ENCODE peak calls at places on chromosome 3, in seven cellular contexts. H is esophagus squamous epithelium, L is cardiac muscle cell, B is GM23338, F is fibroblast of lung, O is SK-N-SH, U is heart left ventricle. N is an unnamed sample. For H3K4me1, the result is how much of the 10 kb centered on the place peaks cover.

GRCh38 chr3:181794036-181794790 is 82.5 kb downstream of the SOX2 start:
- DNase-seq in H (no peak), L (no peak), B (no peak), F (no peak), O (no peak), U (no peak), N (no peak)

GRCh38 chr3:185079620-185080019 is 73.2 kb downstream of the C3orf70 start:
- DNase-seq in H (no peak), L (no peak), B (no peak), F (no peak), O (no peak), U (no peak), N (no peak)

GRCh38 chr3:11155341-11156025 is 1.2 kb downstream of the HRH1 start:
- DNase-seq in H (no peak), L (peak), B (peak), F (peak), O (peak), U (peak), N (peak)

GRCh38 chr3:187165144-187165543 is 25.8 kb upstream of the RPL39L start:
- DNase-seq in H (no peak), L (peak), B (peak), F (peak), O (peak), U (peak), N (peak)

GRCh38 chr3:110518031-110518430 is 553.6 kb upstream of the NECTIN3 start:
- DNase-seq in H (no peak), L (no peak), B (no peak), F (no peak), O (no peak), U (no peak), N (no peak)

GRCh38 chr3:160686955-160687535 is 10.1 kb downstream of the ARL14 start:
- DNase-seq in H (no peak), L (peak), B (peak), F (peak), O (peak), U (no peak), N (no peak)

GRCh38 chr3:69189487-69189886 is 67.1 kb upstream of the LMOD3 start:
- DNase-seq in H (no peak), L (no peak), B (no peak), F (no peak), O (no peak), U (no peak), N (no peak)

GRCh38 chr3:40768536-40768935 is 243.8 kb downstream of the ZNF621 start:
- DNase-seq in H (no peak), L (no peak), B (no peak), F (no peak), O (no peak), U (no peak), N (no peak)

GRCh38 chr3:179488213-179488612 is 36.9 kb upstream of the GNB4 start:
- DNase-seq in H (no peak), L (no peak), B (peak), F (no peak), O (no peak), U (no peak), N (no peak)

GRCh38 chr3:11835028-11835639 is 11.6 kb downstream of the TAMM41 start:
- DNase-seq in H (no peak), L (peak), B (peak), F (peak), O (peak), U (no peak), N (no peak)

GRCh38 chr3:122295286-122295685 is 29.8 kb upstream of the CSTA start:
- DNase-seq in H (no peak), L (no peak), B (no peak), F (no peak), O (no peak), U (no peak), N (no peak)

GRCh38 chr3:186099178-186099577 is 9.7 kb downstream of the ETV5 start:
- DNase-seq in H (no peak), L (peak), B (no peak), F (peak), O (peak), U (no peak), N (peak)

GRCh38 chr3:197012021-197012883 is 17.4 kb downstream of the MELTF start:
- DNase-seq in H (no peak), L (no peak), B (no peak), F (no peak), O (no peak), U (no peak), N (no peak)

GRCh38 chr3:32313723-32314473 is 75.4 kb downstream of the CMTM8 start:
- DNase-seq in H (no peak), L (peak), B (no peak), F (peak), O (no peak), U (no peak), N (no peak)

GRCh38 chr3:184353546-184353941 is 7.9 kb downstream of the CLCN2 start:
- DNase-seq in H (no peak), L (no peak), B (no peak), F (no peak), O (no peak), U (no peak), N (no peak)

GRCh38 chr3:79367066-79367465 is 400.7 kb downstream of the ROBO1 start:
- DNase-seq in H (no peak), L (peak), B (no peak), F (peak), O (no peak), U (no peak), N (no peak)

GRCh38 chr3:71728632-71729342 is 3.6 kb upstream of the EIF4E3 start:
- DNase-seq in H (no peak), L (no peak), B (peak), F (no peak), O (peak), U (no peak), N (peak)

GRCh38 chr3:3665546-3665945 is 133.7 kb upstream of the LRRN1 start:
- DNase-seq in H (no peak), L (no peak), B (no peak), F (no peak), O (no peak), U (no peak), N (no peak)

GRCh38 chr3:126925411-126926171 is 57.3 kb upstream of the PLXNA1 start:
- DNase-seq in H (no peak), L (peak), B (no peak), F (no peak), O (no peak), U (peak), N (no peak)

GRCh38 chr3:63228677-63229076 is 49.4 kb upstream of the SYNPR start:
- DNase-seq in H (no peak), L (peak), B (peak), F (peak), O (peak), U (no peak), N (peak)

GRCh38 chr3:197151562-197151961 is 121.9 kb upstream of the MELTF start:
- DNase-seq in H (no peak), L (peak), B (no peak), F (peak), O (no peak), U (no peak), N (peak)

GRCh38 chr3:132966374-132966773 is 71.8 kb upstream of the TMEM108 start:
- DNase-seq in H (no peak), L (no peak), B (no peak), F (no peak), O (no peak), U (no peak), N (no peak)

GRCh38 chr3:18556503-18556902 is 131.4 kb upstream of the SATB1 start:
- DNase-seq in H (no peak), L (peak), B (no peak), F (no peak), O (no peak), U (no peak), N (no peak)

GRCh38 chr3:113293348-113293747 is 82.0 kb downstream of the BOC start:
- DNase-seq in H (no peak), L (no peak), B (no peak), F (no peak), O (no peak), U (no peak), N (no peak)

GRCh38 chr3:42852443-42852842 is 23.2 kb downstream of the CYP8B1 start:
- DNase-seq in H (no peak), L (no peak), B (no peak), F (no peak), O (peak), U (no peak), N (peak)

GRCh38 chr3:110708166-110708565 is 363.4 kb upstream of the NECTIN3 start:
- DNase-seq in H (no peak), L (no peak), B (no peak), F (no peak), O (no peak), U (no peak), N (no peak)

GRCh38 chr3:194135806-194136518 is at the start of gene HES1:
- DNase-seq in H (no peak), L (peak), B (peak), F (peak), O (peak), U (peak), N (peak)

GRCh38 chr3:36648241-36649034 is 115.9 kb downstream of the DCLK3 start:
- DNase-seq in H (no peak), L (peak), B (no peak), F (peak), O (no peak), U (no peak), N (no peak)

GRCh38 chr3:90007786-90008499 is 900.5 kb downstream of the EPHA3 start:
- DNase-seq in H (no peak), L (peak), B (no peak), F (peak), O (no peak), U (no peak), N (no peak)

DNA sequence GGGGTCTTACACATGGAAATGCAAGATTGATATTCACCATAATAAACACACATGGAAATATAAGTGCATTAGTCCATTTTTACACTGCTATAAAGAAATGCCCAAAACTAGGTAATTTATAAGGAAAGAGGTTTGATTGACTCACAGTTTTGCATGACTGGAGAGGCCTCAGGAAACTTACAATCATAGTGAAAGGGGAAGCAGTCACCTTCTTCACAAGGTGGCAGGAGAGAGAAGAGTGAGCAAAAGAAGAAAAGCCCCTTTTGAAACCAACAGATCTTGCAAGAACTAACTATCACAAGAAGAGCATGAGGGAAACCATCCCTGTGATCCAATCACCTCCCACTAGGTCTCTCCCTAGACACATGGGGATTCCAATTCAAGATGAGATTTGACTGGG is 111.7 kb upstream of the TP63 start:
- DNase-seq in H (no peak), L (no peak), B (no peak), F (no peak), O (no peak), U (no peak), N (no peak)
- TF ChIP-seq CTCF in H (no peak), L (no peak), B (no peak), F (no peak), O (no peak), U (no peak), N (no peak)

GRCh38 chr3:149581681-149582349 is 76.0 kb downstream of the WWTR1 start:
- DNase-seq in H (no peak), L (peak), B (no peak), F (peak), O (no peak), U (no peak), N (no peak)

GRCh38 chr3:149577801-149578200 is 80.0 kb downstream of the WWTR1 start:
- DNase-seq in H (no peak), L (no peak), B (no peak), F (no peak), O (no peak), U (no peak), N (no peak)

GRCh38 chr3:149581248-149581647 is 76.6 kb downstream of the WWTR1 start:
- DNase-seq in H (no peak), L (no peak), B (no peak), F (no peak), O (no peak), U (no peak), N (no peak)

GRCh38 chr3:149579838-149580542 is 77.8 kb downstream of the WWTR1 start:
- DNase-seq in H (no peak), L (peak), B (no peak), F (peak), O (no peak), U (no peak), N (no peak)

GRCh38 chr3:149579161-149579560 is 78.7 kb downstream of the WWTR1 start:
- DNase-seq in H (no peak), L (no peak), B (no peak), F (no peak), O (no peak), U (no peak), N (no peak)
- H3K4me1 ChIP-seq in H (half or more), L (under half), B (under half), F (half or more), O (half or more), U (half or more), N (under half)

GRCh38 chr3:52535411-52536111 is 844 bp upstream of the UQCC5 start:
- DNase-seq in H (no peak), L (no peak), B (no peak), F (no peak), O (no peak), U (no peak), N (no peak)
- H3K4me3 ChIP-seq in H (peak), L (no peak), B (peak), F (peak), O (no peak), U (peak), N (peak)

GRCh38 chr3:13173186-13173585 is 100.0 kb upstream of the IQSEC1 start:
- DNase-seq in H (no peak), L (no peak), B (no peak), F (no peak), O (no peak), U (peak), N (no peak)
- TF ChIP-seq CTCF in H (no peak), L (no peak), B (no peak), F (no peak), O (no peak), U (no peak), N (no peak)

GRCh38 chr3:125470671-125471070 is 49.3 kb downstream of the SNX4 start:
- DNase-seq in H (no peak), L (no peak), B (no peak), F (no peak), O (no peak), U (no peak), N (no peak)
- H3K4me1 ChIP-seq in H (under half), L (under half), B (under half), F (under half), O (under half), U (under half), N (under half)

DNA sequence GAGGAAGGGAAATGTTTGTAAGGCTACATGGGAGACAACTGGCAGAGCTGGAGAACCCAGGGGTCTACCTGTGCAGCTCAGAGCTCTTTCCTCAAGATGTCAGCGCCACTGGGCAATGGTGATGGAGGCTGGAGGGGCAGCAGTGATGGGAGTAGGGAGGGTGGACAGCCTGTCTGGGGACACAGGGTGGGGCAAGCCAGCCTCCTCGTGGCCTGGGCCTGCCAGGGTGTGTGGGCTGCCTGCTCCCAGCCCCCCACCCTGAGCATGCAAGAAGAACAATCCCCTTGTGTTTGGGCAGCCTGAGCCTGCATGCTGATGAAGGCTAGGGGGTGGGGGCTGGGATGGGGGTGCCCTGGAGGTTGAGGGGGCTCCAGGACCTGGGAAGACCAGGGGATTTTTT is 1.2 kb downstream of the PCBP4 start:
- DNase-seq in H (no peak), L (no peak), B (no peak), F (no peak), O (no peak), U (no peak), N (no peak)
- H3K4me3 ChIP-seq in H (peak), L (no peak), B (peak), F (no peak), O (peak), U (peak), N (peak)

DNA sequence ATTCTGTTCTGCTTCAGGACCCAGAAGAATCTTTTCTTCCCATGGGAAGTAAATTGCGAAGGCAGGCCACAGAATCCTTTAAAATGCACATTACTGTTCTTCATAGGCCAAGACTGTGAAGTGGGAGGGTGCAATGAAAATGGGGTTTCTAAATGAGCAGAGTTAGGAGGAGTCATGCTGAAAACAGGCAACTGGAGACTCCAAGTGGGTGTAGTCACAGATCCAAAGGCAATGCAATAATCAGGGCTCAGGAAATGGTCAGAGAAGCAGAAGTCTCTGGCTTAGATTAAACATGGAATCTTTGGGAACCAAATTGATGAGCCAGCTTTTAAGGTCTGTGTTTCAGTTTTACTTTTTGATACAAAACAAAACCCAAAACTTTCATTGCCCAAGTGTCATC is 37.6 kb downstream of the HHLA2 start:
- DNase-seq in H (no peak), L (no peak), B (no peak), F (no peak), O (no peak), U (no peak), N (no peak)
- TF ChIP-seq CTCF in H (no peak), L (no peak), B (no peak), F (no peak), O (no peak), U (no peak), N (no peak)

DNA sequence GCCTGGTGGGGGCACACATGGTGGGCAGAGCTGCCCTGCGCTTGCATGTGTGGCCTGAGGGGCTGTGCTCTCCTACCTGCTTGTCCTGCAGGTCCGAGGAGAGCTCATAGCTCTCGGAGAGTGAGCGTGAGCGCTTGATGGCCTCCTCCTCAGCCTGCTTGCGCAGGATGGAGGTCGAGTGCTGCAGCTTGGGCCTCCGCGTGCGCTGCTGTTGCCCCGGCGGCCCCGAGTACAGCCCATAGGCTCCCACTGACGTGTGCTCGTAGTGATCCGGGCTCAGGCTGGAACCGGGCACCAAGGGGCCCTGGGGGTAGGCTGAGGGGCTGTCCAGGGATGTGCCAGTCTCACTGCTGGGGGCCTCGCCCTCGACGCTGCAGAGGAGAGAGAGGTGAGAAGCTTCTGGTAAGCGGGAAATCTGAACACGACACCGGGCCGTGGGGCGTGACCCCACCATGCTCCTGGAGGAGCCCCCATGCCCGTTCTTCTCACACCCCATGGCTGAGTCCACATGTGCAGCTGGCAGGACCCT is 100.2 kb upstream of the RPL32 start:
- DNase-seq in H (no peak), L (no peak), B (no peak), F (no peak), O (no peak), U (no peak), N (no peak)
- H3K4me1 ChIP-seq in H (half or more), L (under half), B (under half), F (under half), O (under half), U (half or more), N (under half)

DNA sequence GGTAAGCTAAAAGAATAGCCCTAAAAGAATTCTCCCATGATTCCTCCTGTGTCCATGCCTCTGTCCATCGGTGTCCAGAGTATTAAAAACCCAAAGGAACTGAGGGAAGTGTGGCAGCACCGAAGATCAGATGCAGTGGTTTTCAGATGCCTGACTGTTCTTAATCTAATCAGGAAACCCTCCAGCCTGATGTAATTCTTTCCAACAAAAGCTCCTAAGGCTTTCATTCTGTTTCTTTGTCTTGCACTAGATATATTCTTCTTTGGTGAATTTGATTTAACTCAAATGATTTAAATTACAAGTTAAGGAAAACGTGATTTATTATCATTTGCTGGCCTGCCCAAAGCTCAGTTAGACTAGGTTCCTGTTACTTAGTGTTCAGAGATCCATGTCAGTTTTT is 71.2 kb downstream of the ARHGAP31 start:
- DNase-seq in H (no peak), L (peak), B (no peak), F (no peak), O (peak), U (no peak), N (no peak)
- H3K4me3 ChIP-seq in H (no peak), L (no peak), B (no peak), F (no peak), O (no peak), U (no peak), N (no peak)

GRCh38 chr3:195250473-195251251 is 20.3 kb downstream of the XXYLT1 start:
- DNase-seq in H (no peak), L (peak), B (no peak), F (peak), O (no peak), U (no peak), N (peak)
- TF ChIP-seq CTCF in H (no peak), L (no peak), B (no peak), F (peak), O (no peak), U (peak), N (peak)